ENCODE peak calls at places on chromosomes 12 and 14, in five cellular contexts. B is lower leg skin, I is Caco-2, L is fibroblast of the aortic adventitia, R is gastrocnemius medialis. E is an unnamed sample.

GRCh38 chr12:78680596-78680995 is 184.0 kb upstream of the SYT1 start:
- DNase-seq in B (no peak), I (no peak), L (no peak), R (no peak), E (no peak)

GRCh38 chr12:122106891-122107660 is 28.5 kb downstream of the MLXIP start:
- DNase-seq in B (no peak), L (peak; percentile 59), R (peak; percentile 51), I (no peak), E (no peak)

GRCh38 chr14:23358042-23358441 is 5.4 kb upstream of the SLC22A17 start:
- DNase-seq in L (no peak), R (no peak), B (no peak), I (no peak), E (no peak)

GRCh38 chr14:23953464-23954278 is at the start of gene DHRS4:
- DNase-seq in B (peak; percentile 73), R (peak; percentile 61), I (peak; percentile 80), L (peak; percentile 81), E (peak; percentile 90)

GRCh38 chr14:69666698-69667211 is 55.4 kb downstream of the SUSD6 start:
- DNase-seq in R (no peak), L (peak; percentile 83), I (no peak), B (peak; percentile 51), E (no peak)

GRCh38 chr12:96471368-96472040 is 17.9 kb upstream of the CFAP54 start:
- DNase-seq in R (no peak), B (no peak), L (peak; percentile 81), I (no peak), E (no peak)

GRCh38 chr12:115306380-115306779 is 622.4 kb upstream of the TBX3 start:
- DNase-seq in B (no peak), L (no peak), I (peak; percentile 46), R (no peak), E (no peak)

GRCh38 chr12:11786638-11787365 is 137.3 kb downstream of the ETV6 start:
- DNase-seq in B (no peak), R (no peak), L (no peak), I (no peak), E (no peak)

GRCh38 chr14:36556811-36557433 is 25.5 kb downstream of the NKX2-8 start:
- DNase-seq in I (no peak), R (no peak), L (peak; percentile 13), B (no peak), E (no peak)

GRCh38 chr14:81401420-81402122 is 1.4 kb upstream of the STON2 start:
- DNase-seq in I (no peak), B (peak; percentile 63), R (peak; percentile 49), L (peak; percentile 94), E (no peak)

GRCh38 chr12:59113831-59114273 is 193.5 kb upstream of the LRIG3 start:
- DNase-seq in I (peak; percentile 74), L (peak; percentile 90), B (peak; percentile 71), R (peak; percentile 6), E (peak; percentile 67)

GRCh38 chr14:100842799-100843198 is 16.9 kb downstream of the MEG3 start:
- DNase-seq in L (peak; percentile 90), B (peak; percentile 19), R (no peak), I (no peak), E (no peak)

GRCh38 chr14:28774764-28775738 is 8.5 kb downstream of the FOXG1 start:
- DNase-seq in R (no peak), L (no peak), I (no peak), B (no peak), E (no peak)

GRCh38 chr12:48286665-48287064 is 64.1 kb downstream of the ZNF641 start:
- DNase-seq in R (no peak), B (no peak), L (peak; percentile 14), I (no peak), E (no peak)

GRCh38 chr12:52990206-52990605 is 16.1 kb upstream of the EIF4B start:
- DNase-seq in L (no peak), R (no peak), B (no peak), I (no peak), E (no peak)

DNA sequence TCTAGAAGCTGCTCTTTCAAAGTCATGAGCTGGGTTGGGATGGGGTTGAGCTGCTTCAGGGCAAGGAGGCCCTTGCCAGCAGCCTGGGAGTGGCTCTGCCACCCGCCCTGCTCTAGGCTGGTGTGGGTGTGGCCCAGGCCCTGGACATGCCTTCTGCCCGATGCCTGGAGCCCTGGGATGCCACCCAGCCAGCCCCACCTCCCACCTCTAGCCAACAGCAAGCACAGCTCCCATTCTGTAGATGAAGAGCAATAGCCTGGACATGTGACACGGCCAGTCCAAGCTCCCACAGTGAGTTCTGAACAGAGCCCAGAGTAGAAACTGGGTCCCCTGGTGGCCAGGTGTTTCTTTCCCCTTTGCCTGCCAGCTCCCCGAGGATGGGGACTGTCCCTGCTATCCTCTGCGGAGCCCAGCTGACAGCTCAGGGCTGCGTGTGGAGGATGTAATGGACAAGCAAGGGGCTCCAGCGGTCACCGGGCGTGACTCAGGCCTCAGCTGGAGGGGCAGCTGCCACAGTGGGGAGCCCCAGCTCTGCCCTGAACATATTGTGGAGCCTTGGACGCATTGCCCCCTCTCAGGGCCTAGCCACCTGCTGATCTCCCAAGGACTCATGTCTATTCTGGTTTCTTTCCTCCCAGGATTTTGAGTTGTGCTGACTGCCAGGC is 165.2 kb downstream of the TSPAN9 start:
- DNase-seq in L (no peak), R (peak; percentile 77), I (no peak), B (no peak), E (peak; percentile 82)
- TF ChIP-seq CTCF in L (no peak), R (no peak), I (peak; percentile 7), B (no peak), E (peak; percentile 12)

DNA sequence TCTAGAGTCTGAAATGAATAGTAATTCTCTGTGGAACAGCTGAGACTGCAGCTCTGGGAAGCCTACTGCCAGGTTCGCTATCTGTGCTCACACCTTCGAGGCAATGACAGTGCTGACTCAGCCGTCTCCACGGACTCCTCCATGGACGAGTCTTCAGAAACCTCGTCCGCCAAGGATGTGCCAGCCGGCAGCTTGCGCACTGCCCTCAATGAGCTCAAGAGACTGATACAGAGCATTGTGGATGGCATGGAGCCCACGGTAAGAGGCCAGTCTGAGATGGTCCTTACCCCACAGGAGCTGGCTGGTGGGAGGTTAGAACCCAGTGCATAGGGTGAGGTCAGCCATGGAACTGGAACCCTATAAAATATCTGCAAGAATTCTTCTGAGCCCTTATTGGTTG is 44.1 kb downstream of the RAB35 start:
- DNase-seq in B (no peak), L (no peak), R (no peak), I (no peak), E (no peak)
- TF ChIP-seq CTCF in B (no peak), L (no peak), R (no peak), I (no peak), E (no peak)

DNA sequence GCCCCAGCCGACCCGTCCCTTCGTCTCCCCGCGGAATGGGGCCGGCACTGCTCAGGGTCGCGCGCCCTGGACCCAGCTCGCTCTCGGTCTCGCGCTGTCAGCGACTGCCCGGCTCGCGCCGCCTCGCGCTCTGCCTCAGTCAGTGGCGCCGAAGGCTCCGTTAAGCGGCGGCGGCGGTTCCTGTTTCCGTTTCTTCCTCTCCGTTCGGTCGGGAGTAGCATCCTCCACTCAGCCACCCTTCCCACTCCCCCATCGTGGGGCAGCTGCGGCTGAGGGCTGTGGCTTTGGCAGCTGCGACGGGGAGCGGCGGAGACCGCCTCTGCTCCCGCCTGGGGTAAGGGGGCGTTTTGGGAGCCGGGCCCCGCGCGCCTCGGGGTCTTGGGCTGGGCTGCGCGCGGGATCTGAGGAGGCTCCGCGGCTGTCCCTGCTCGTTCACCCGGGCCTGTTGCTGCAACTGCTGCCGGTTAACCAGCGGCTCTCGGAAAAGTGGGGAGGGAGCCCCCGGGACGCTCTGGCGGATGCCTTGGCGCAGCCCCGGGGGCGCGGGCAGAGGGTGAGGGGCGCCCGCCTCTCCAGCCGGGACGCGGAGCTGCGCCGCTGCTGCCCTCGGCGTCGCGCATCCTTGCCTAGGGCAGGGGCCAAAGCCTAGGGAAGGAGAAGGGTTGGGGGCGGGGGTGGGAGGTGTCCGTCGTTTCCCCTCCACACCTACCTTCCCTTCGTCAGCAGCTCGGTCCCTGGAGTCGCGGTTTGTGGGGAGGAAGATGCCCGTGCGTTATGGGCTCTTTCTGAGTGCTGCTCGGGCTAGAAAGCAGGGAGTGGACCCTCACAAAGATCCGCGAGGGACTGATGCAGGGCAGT is 580 bp downstream of the FUT8 start:
- DNase-seq in B (peak; percentile 56), L (peak; percentile 64), I (peak; percentile 52), R (no peak), E (peak; percentile 50)
- TF ChIP-seq CTCF in B (no peak), L (no peak), I (no peak), R (no peak), E (no peak)

DNA sequence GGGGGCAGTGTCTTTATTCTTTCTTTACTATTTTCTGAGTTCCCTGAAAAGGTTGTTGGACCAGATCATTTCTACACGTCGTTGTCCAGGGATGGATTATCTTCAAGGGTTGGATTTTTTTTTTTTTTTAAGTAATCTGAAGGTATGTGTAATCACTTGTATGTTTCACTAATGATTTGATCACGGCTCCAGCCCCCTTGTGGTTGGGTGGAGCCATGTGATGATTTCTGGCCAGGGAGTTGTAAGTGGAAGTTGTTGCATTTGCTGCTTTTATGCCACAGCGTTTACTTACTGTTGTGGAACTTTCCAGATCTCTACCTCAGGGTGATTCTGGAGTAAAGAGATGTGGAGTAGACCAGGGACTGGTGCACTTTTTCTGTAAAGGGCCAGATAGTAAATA is 390.3 kb downstream of the AACS start:
- DNase-seq in R (no peak), I (no peak), B (no peak), L (no peak), E (no peak)
- TF ChIP-seq CTCF in R (no peak), I (peak; percentile 13), B (no peak), L (no peak), E (no peak)

DNA sequence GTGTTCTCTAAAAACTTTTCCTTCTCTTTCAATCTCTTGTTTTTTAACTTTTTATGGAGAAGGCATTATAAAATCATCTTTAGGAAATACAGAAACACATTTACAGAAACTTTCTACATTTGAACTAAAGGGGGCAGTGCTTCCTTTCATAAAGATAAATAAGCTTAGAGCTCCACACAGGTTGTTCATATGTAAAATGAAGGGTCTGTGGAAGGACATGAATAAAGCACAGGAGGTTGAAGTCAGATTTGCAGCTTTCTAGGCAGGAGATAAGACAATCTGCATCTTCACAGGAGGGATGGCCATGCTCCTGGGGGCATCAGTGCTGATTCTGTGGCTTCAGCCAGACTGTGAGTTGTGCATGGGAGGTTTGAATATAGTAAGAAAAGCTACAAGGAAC is 426.0 kb downstream of the DAD1 start:
- DNase-seq in I (no peak), L (no peak), R (no peak), B (no peak), E (no peak)
- TF ChIP-seq CTCF in I (peak; percentile 21), L (no peak), R (no peak), B (no peak), E (no peak)

GRCh38 chr14:21923820-21924219 is 250.2 kb upstream of the OR4E1 start:
- DNase-seq in L (no peak), R (no peak), B (no peak), I (no peak), E (no peak)

GRCh38 chr14:21921453-21921852 is 247.8 kb upstream of the OR4E1 start:
- DNase-seq in I (no peak), R (no peak), L (no peak), B (no peak), E (no peak)

DNA sequence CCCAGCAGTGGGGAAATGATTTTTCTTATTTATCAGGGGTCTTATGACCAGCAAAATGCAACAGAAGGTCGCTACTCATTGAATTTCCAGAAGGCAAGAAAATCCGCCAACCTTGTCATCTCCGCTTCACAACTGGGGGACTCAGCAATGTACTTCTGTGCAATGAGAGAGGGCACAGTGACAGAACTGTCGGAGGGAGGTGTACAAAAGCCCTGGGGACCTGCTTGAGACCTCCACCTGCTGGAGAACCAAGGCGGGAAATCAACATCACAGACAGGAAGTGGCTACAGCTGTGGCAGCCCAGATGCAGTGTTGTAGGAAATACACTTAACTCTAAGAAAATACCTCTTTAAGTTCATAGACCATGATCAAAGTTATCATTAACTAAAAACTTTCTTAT is 250.9 kb upstream of the OR4E1 start:
- DNase-seq in B (no peak), R (no peak), I (no peak), L (no peak), E (no peak)
- TF ChIP-seq CTCF in B (no peak), R (no peak), I (peak; percentile 37), L (no peak), E (no peak)

GRCh38 chr14:67267929-67268328 is 26.7 kb downstream of the PALS1 start:
- DNase-seq in I (no peak), L (no peak), R (no peak), B (no peak), E (no peak)
- TF ChIP-seq CTCF in I (no peak), L (no peak), R (no peak), B (no peak), E (no peak)